ENCODE peak calls at places on chromosome 20, in four cellular contexts. N is endothelial cell of umbilical vein, K is AG04450, I is fibroblast of lung. H is an unnamed sample.

GRCh38 chr20:9397928-9398327 is 116.5 kb upstream of the LAMP5 start:
- DNase-seq in N (no peak), K (no peak), I (no peak), H (no peak)

GRCh38 chr20:24444531-24445190 is 24.8 kb upstream of the SYNDIG1 start:
- DNase-seq in N (no peak), K (no peak), I (no peak), H (no peak)

GRCh38 chr20:50491926-50492634 is 18.1 kb upstream of the PTPN1 start:
- DNase-seq in N (no peak), K (no peak), I (peak; percentile 36), H (no peak)

GRCh38 chr20:42192321-42192720 is 574.1 kb upstream of the CHD6 start:
- DNase-seq in N (no peak), K (no peak), I (no peak), H (no peak)

GRCh38 chr20:48733296-48733790 is 94.5 kb downstream of the PREX1 start:
- DNase-seq in N (no peak), K (no peak), I (no peak), H (no peak)

GRCh38 chr20:7379621-7380220 is 560.5 kb downstream of the HAO1 start:
- DNase-seq in N (no peak), K (no peak), I (no peak), H (no peak)

GRCh38 chr20:18156045-18156444 is 18.4 kb downstream of the KAT14 start:
- DNase-seq in N (no peak), K (no peak), I (no peak), H (no peak)

GRCh38 chr20:8414611-8415274 is 282.7 kb downstream of the PLCB1 start:
- DNase-seq in N (no peak), K (no peak), I (peak; percentile 80), H (peak; percentile 92)

GRCh38 chr20:10669843-10670446 is 3.9 kb downstream of the JAG1 start:
- DNase-seq in N (peak; percentile 38), K (no peak), I (no peak), H (no peak)

GRCh38 chr20:24718696-24719095 is 230.4 kb upstream of the CST7 start:
- DNase-seq in N (no peak), K (no peak), I (no peak), H (no peak)

GRCh38 chr20:17969884-17970409 is 1.1 kb downstream of the MGME1 start:
- DNase-seq in N (peak; percentile 77), K (no peak), I (peak; percentile 52), H (no peak)

GRCh38 chr20:37358366-37359150 is 12.6 kb downstream of the SRC start:
- DNase-seq in N (no peak), K (no peak), I (no peak), H (no peak)

GRCh38 chr20:50068041-50068651 is 44.8 kb downstream of the UBE2V1 start:
- DNase-seq in N (no peak), K (no peak), I (no peak), H (no peak)

DNA sequence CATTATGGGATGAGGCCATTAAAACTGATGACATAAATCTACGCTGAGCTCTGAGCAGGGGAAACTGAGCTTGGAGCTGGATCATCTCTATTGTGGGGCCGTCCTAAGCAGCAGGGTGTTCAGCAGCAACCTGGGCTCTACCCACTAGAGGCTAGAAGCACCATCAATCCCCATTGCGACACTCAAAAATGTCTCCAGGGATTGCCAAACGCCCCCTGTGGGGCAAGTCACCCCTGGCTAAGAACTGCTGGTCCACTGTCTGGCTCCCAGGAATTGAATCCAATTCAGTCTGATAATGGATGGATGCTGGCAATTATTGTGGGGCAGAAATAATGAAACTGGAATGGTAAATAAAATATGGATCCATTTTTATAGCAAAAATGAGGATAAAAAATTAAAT is 38.2 kb downstream of the PMEPA1 start:
- DNase-seq in N (no peak), K (no peak), I (no peak), H (no peak)
- TF ChIP-seq CTCF in N (no peak), K (peak; percentile 14), I (no peak), H (peak; percentile 12)

GRCh38 chr20:58389968-58390658 is 1.1 kb downstream of the VAPB start:
- DNase-seq in N (no peak), K (no peak), I (no peak), H (no peak)

GRCh38 chr20:58389324-58389967 is 417 bp downstream of the VAPB start:
- DNase-seq in N (peak; percentile 39), K (no peak), I (peak; percentile 31), H (no peak)

GRCh38 chr20:58388882-58389323 is at the start of gene VAPB:
- DNase-seq in N (peak; percentile 97), K (peak; percentile 92), I (peak; percentile 96), H (peak; percentile 75)

GRCh38 chr20:58392286-58392685 is 3.3 kb downstream of the VAPB start:
- DNase-seq in N (no peak), K (no peak), I (no peak), H (no peak)

DNA sequence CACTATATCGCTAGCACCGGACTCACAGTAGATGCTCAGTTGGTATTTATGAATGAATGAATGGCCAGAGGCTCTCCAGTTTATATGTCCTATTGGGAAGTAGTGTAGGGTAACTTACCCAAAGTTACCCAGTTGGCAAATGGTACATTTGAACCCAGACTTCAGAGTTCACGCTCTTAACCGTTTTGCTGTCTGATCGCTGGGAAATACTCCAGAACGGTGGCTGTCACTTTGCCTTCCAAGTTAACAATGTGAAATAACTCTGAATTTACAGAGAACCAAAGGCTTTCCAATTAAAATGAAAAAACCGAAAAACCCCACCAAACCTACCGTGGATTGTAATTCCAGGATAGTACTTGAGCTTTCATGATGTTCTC is 1.6 kb downstream of the VAPB start:
- DNase-seq in N (no peak), K (no peak), I (no peak), H (no peak)
- H3K4me3 ChIP-seq in N (peak overlapping the region; percentile 81), K (peak overlapping the region; percentile 93), I (peak overlapping the region; percentile 86), H (no peak overlapping the region)

DNA sequence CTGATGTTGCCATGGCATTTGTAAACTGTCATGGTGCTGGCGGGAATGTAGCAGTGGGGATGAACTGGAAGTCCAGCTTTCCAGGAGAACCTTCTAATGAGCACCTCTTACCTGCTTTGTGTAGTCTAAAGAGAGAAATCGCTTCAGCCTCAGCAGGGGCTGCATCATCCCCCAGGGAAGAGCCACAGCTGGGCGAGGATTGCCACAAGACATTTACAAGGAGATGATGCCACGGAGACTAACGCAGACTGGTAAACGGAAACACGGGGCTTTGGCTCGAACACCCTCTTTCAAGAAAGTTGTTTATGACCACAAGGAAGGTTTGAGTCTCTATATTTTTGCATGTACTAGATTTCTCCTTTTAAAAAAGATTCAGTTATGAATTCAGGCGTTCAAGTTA is 72.9 kb downstream of the CDH26 start:
- DNase-seq in N (no peak), K (no peak), I (no peak), H (no peak)
- TF ChIP-seq CTCF in N (no peak), K (no peak), I (no peak), H (no peak)

DNA sequence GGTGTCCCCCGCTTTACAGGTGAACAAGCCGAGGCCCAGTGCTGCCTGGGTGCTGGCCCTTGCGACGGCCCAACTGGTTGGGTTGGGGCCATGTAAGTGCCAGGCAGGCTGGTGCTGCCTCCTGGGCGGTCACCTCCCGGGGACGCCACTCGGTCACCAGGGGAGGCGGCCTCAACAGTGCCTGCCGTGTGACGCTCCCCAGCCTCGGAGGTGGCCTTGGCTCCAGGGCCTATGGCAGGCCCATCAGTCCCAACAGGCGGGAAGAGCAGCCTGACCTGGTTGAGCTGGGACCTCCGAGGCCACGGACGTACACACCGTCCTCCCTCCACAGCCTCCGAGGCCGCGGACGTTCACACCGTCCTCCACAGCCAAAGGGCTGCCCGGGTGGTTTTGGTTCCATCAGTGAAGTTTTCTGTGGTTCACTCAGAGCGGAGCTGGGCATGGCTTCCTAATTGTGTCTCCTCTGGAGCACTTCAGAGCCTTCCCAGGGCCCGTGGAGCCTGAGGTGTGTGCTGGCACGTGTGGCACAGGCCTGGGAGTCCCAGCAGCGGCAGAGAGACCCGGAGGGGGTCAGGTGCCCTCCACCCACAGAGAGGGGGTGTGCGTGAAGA is 19.3 kb upstream of the SLCO4A1 start:
- DNase-seq in N (no peak), K (no peak), I (no peak), H (no peak)
- H3K4me3 ChIP-seq in N (peak overlapping the region; percentile 1), K (no peak overlapping the region), I (no peak overlapping the region), H (no peak overlapping the region)

GRCh38 chr20:23201658-23202057 is 115.5 kb upstream of the CD93 start:
- DNase-seq in N (no peak), K (no peak), I (no peak), H (no peak)

GRCh38 chr20:23199356-23199755 is 113.2 kb upstream of the CD93 start:
- DNase-seq in N (no peak), K (no peak), I (no peak), H (no peak)

GRCh38 chr20:23198815-23199214 is 112.7 kb upstream of the CD93 start:
- DNase-seq in N (no peak), K (no peak), I (no peak), H (no peak)

GRCh38 chr20:23200413-23200812 is 114.3 kb upstream of the CD93 start:
- DNase-seq in N (no peak), K (no peak), I (no peak), H (no peak)

GRCh38 chr20:23200914-23201313 is 114.8 kb upstream of the CD93 start:
- DNase-seq in N (no peak), K (no peak), I (peak; percentile 22), H (no peak)
- TF ChIP-seq CTCF in N (peak; percentile 54), K (peak; percentile 37), I (no peak), H (peak; percentile 64)

DNA sequence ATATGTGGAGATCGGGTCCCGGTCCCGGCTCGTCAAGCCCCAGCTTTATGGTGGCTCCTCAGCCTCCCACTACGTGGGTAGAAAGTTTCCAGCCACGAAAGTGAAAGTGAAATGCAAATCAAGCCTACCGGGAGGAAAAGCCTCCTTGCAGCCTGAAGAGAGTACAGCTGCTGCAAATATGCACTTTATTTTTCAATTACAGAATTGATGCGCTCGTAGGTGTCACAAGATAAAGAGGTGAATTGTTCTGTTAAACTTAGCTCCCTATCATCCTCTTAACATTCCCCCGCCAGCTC is 379 bp upstream of the PCNA start:
- DNase-seq in N (no peak), K (no peak), I (no peak), H (no peak)
- H3K4me3 ChIP-seq in N (peak overlapping the region; percentile 67), K (peak overlapping the region; percentile 64), I (peak overlapping the region; percentile 96), H (peak overlapping the region; percentile 88)

GRCh38 chr20:20463933-20464374 is 96.0 kb downstream of the INSM1 start:
- DNase-seq in N (no peak), K (no peak), I (no peak), H (no peak)

GRCh38 chr20:20461526-20461925 is 93.6 kb downstream of the INSM1 start:
- DNase-seq in N (no peak), K (no peak), I (no peak), H (no peak)

GRCh38 chr20:20466341-20466879 is 98.5 kb downstream of the INSM1 start:
- DNase-seq in N (no peak), K (no peak), I (peak; percentile 81), H (no peak)

GRCh38 chr20:20462185-20462584 is 94.3 kb downstream of the INSM1 start:
- DNase-seq in N (no peak), K (no peak), I (no peak), H (no peak)

GRCh38 chr20:20465259-20465658 is 97.4 kb downstream of the INSM1 start:
- DNase-seq in N (no peak), K (no peak), I (no peak), H (no peak)
- TF ChIP-seq CTCF in N (peak; percentile 7), K (peak; percentile 58), I (peak; percentile 19), H (peak; percentile 44)

H was measured in retinal pigment epithelial cell.